ENCODE peak calls at places on chromosomes 4 and X, in four cellular contexts. One of them, this sample, is unnamed.

GRCh38 chr4:6009452-6009851 is 8.8 kb downstream of the C4orf50 start:
- DNase-seq in SK-N-SH: no peak
- DNase-seq in HepG2: no peak
- DNase-seq in GM12878: no peak
- DNase-seq in this sample: no peak

GRCh38 chrX:40130207-40130606 is 32.4 kb upstream of the BCOR start:
- DNase-seq in SK-N-SH: no peak
- DNase-seq in HepG2: no peak
- DNase-seq in GM12878: no peak
- DNase-seq in this sample: peak; percentile 37

GRCh38 chr4:67980512-67980911 is 17.2 kb upstream of the TMPRSS11A start:
- DNase-seq in SK-N-SH: no peak
- DNase-seq in HepG2: no peak
- DNase-seq in GM12878: no peak
- DNase-seq in this sample: no peak

GRCh38 chr4:8270418-8270771 is 841 bp downstream of the HTRA3 start:
- DNase-seq in HepG2: no peak
- DNase-seq in SK-N-SH: no peak
- DNase-seq in GM12878: no peak
- DNase-seq in this sample: no peak

GRCh38 chr4:40980318-40980883 is 230.6 kb downstream of the NSUN7 start:
- DNase-seq in GM12878: no peak
- DNase-seq in SK-N-SH: no peak
- DNase-seq in HepG2: peak; percentile 20
- DNase-seq in this sample: no peak

GRCh38 chr4:55258152-55258863 is 87.7 kb upstream of the SRD5A3 start:
- DNase-seq in HepG2: no peak
- DNase-seq in GM12878: no peak
- DNase-seq in SK-N-SH: no peak
- DNase-seq in this sample: no peak

GRCh38 chr4:48991357-48991756 is 5.3 kb downstream of the CWH43 start:
- DNase-seq in SK-N-SH: no peak
- DNase-seq in GM12878: no peak
- DNase-seq in HepG2: no peak
- DNase-seq in this sample: no peak

GRCh38 chrX:34873500-34874225 is 68.9 kb upstream of the FAM47B start:
- DNase-seq in SK-N-SH: no peak
- DNase-seq in HepG2: no peak
- DNase-seq in GM12878: no peak
- DNase-seq in this sample: no peak

GRCh38 chrX:72131317-72132294 is at the start of gene RTL5:
- DNase-seq in SK-N-SH: peak; percentile 94
- DNase-seq in GM12878: no peak
- DNase-seq in HepG2: peak; percentile 1
- DNase-seq in this sample: peak; percentile 63

GRCh38 chrX:31228909-31229308 is 157.1 kb upstream of the FTHL17 start:
- DNase-seq in SK-N-SH: no peak
- DNase-seq in GM12878: peak; percentile 69
- DNase-seq in HepG2: no peak
- DNase-seq in this sample: no peak

GRCh38 chr4:185730849-185731608 is 81.0 kb downstream of the SORBS2 start:
- DNase-seq in GM12878: no peak
- DNase-seq in HepG2: no peak
- DNase-seq in SK-N-SH: no peak
- DNase-seq in this sample: no peak

GRCh38 chr4:185305979-185306442 is 89.7 kb downstream of the LRP2BP start:
- DNase-seq in HepG2: no peak
- DNase-seq in SK-N-SH: no peak
- DNase-seq in GM12878: no peak
- DNase-seq in this sample: peak; percentile 83

GRCh38 chr4:186701273-186701672 is 22.4 kb downstream of the FAT1 start:
- DNase-seq in GM12878: no peak
- DNase-seq in SK-N-SH: no peak
- DNase-seq in HepG2: peak; percentile 62
- DNase-seq in this sample: no peak

GRCh38 chr4:119632216-119632615 is 3.6 kb upstream of the PDE5A start:
- DNase-seq in GM12878: no peak
- DNase-seq in HepG2: no peak
- DNase-seq in SK-N-SH: no peak
- DNase-seq in this sample: no peak

GRCh38 chr4:93396274-93396673 is 432.3 kb upstream of the ATOH1 start:
- DNase-seq in HepG2: no peak
- DNase-seq in GM12878: no peak
- DNase-seq in SK-N-SH: no peak
- DNase-seq in this sample: peak; percentile 36

GRCh38 chr4:157057187-157057586 is 18.8 kb upstream of the GLRB start:
- DNase-seq in HepG2: no peak
- DNase-seq in GM12878: no peak
- DNase-seq in SK-N-SH: no peak
- DNase-seq in this sample: no peak

GRCh38 chr4:15964159-15964558 is 1.2 kb upstream of the FGFBP2 start:
- DNase-seq in SK-N-SH: no peak
- DNase-seq in GM12878: no peak
- DNase-seq in HepG2: no peak
- DNase-seq in this sample: no peak

GRCh38 chr4:179225594-179225993 is 1783.4 kb upstream of the AGA start:
- DNase-seq in GM12878: no peak
- DNase-seq in HepG2: no peak
- DNase-seq in SK-N-SH: no peak
- DNase-seq in this sample: no peak

DNA sequence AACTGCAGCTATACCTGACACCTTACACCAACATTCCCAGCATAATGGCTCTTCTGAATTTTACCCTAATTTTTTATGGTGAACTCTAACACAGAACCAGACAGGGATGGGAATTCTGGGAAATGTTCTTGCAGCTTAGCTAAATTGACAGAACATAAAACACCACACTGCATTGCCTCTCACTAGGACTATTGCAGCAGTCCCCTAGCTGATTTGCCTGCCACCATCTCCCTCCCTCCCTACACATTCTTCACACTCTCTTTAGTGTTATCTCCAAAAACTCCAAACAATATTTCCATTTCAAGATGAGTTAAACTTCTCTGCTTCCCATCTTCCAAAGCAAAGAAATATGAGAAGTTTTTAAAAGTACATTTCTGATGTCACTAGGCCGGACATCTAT is 733.9 kb upstream of the INTU start:
- DNase-seq in GM12878: no peak
- DNase-seq in SK-N-SH: no peak
- DNase-seq in HepG2: no peak
- DNase-seq in this sample: no peak
- H3K9ac ChIP-seq in GM12878: no peak overlapping the region
- H3K9ac ChIP-seq in SK-N-SH: no peak overlapping the region
- H3K9ac ChIP-seq in HepG2: no peak overlapping the region
- H3K9ac ChIP-seq in this sample: no peak overlapping the region

DNA sequence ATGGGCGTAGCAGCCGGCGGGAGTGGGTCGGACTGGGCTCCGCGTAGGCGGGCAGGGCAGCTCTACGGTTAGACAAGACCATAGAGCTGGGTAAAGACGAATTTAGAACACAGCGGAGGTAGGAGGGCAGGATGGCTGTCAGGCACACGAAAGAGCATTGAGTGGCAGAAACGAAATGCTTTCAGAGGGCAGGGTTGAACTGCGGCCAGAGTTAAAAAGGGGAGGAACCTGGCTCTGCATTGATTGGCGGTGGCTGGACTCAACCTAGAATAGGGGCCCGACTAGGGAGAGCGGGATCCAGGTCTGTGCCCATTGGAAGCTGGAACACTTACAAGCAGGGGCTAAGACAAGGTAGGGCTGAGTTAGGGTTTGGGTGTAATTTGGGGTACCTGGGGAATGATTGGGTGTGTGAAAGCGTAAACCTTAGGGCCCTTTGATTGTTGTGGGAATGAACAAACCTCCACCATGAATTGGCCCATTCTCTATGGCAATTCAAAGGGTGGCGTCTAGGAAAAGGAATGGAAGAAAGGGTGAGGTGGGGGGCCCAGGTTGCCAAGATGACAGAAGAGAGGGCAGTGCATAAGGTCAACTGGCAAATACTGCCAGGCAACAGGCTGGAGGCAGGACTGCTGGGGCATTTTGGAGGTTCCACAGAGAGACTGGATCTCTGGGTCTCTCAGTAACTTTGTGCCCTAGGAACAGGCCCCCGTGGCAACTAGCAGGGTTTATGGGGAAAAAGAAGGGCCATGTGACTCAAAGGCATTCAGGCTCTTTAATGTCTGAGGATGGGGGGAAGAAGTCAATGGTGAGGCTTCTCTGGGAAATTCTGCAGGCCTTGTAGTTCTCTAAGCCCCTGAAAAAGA is 911 bp upstream of the ELK1 start:
- DNase-seq in HepG2: no peak
- DNase-seq in SK-N-SH: no peak
- DNase-seq in GM12878: no peak
- DNase-seq in this sample: no peak
- TF ChIP-seq REST in HepG2: no peak
- TF ChIP-seq REST in SK-N-SH: no peak
- TF ChIP-seq REST in GM12878: no peak
- TF ChIP-seq REST in this sample: no peak

GRCh38 chr4:17810260-17811077 is at the start of the genes DCAF16 and NCAPG:
- DNase-seq in SK-N-SH: peak; percentile 96
- DNase-seq in HepG2: peak; percentile 98
- DNase-seq in GM12878: peak; percentile 98
- DNase-seq in this sample: peak; percentile 98

GRCh38 chr4:17814140-17814539 is 3.4 kb downstream of the NCAPG start:
- DNase-seq in SK-N-SH: no peak
- DNase-seq in HepG2: no peak
- DNase-seq in GM12878: no peak
- DNase-seq in this sample: no peak

GRCh38 chr4:17812125-17812524 is 1.3 kb downstream of the NCAPG start:
- DNase-seq in HepG2: no peak
- DNase-seq in GM12878: no peak
- DNase-seq in SK-N-SH: no peak
- DNase-seq in this sample: no peak

GRCh38 chr4:17811078-17811603 is 362 bp downstream of the NCAPG start:
- DNase-seq in GM12878: no peak
- DNase-seq in SK-N-SH: no peak
- DNase-seq in HepG2: no peak
- DNase-seq in this sample: no peak

GRCh38 chr4:17812801-17813200 is 2.0 kb downstream of the NCAPG start:
- DNase-seq in GM12878: no peak
- DNase-seq in SK-N-SH: no peak
- DNase-seq in HepG2: no peak
- DNase-seq in this sample: no peak
- H3K9ac ChIP-seq in GM12878: peak overlapping the region; percentile 82
- H3K9ac ChIP-seq in SK-N-SH: peak overlapping the region; percentile 73
- H3K9ac ChIP-seq in HepG2: peak overlapping the region; percentile 10
- H3K9ac ChIP-seq in this sample: peak overlapping the region; percentile 98

GRCh38 chr4:99574530-99575314 is at the start of gene MTTP:
- DNase-seq in HepG2: peak; percentile 67
- DNase-seq in GM12878: no peak
- DNase-seq in SK-N-SH: no peak
- DNase-seq in this sample: no peak
- TF ChIP-seq REST in HepG2: no peak
- TF ChIP-seq REST in GM12878: no peak
- TF ChIP-seq REST in SK-N-SH: no peak
- TF ChIP-seq REST in this sample: no peak

DNA sequence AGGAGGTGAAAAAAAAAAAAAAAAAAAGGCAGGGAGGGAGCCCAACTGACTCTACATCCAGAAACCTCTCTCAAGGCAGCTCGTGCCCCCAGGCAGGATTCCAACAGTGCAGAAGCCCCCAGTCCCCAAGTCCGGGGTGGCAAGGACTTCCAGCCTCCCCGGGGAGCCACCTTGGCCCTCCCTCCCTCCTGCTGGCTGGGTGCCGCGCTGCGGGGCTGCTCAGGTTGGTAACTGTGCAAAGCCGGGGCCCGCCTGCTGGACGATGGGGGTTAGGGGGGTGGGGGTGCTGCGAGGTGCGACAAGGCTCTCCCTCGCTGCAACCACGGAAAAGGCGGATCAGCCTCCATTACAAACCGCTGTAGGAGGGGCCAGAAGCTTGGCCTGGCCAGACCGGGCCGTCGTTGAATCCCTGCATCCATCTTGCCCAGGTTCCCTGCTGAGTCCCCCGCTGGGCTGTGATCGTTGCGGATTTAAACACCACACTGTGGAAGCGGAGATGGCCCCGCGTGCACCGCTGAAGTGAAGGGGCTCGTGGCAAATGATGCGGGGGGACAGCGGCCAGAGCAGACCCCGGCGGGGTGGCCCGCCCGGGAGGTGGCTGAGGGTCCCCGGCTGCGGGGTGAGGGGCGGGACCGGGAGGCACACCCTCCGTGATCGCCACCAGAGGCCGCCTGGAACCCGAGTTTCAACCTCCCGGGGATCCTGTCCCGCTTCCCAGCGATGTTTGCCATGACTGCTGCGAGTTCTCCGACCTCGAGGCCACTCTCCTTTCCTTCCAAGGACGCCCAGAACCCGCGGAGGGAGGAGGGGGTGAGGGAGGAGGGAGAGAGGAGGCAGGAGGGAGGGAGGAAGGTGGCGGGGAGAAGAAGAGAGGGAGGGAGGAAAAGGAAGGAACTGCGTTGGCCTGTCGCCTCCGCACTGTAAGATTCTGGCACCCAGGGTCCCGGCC is 58.0 kb upstream of the DDX3X start:
- DNase-seq in SK-N-SH: peak; percentile 93
- DNase-seq in HepG2: peak; percentile 21
- DNase-seq in GM12878: no peak
- DNase-seq in this sample: no peak
- H3K9ac ChIP-seq in SK-N-SH: peak overlapping the region; percentile 72
- H3K9ac ChIP-seq in HepG2: peak overlapping the region; percentile 29
- H3K9ac ChIP-seq in GM12878: peak overlapping the region; percentile 15
- H3K9ac ChIP-seq in this sample: peak overlapping the region; percentile 63

GRCh38 chr4:154030747-154031146 is 241.9 kb upstream of the SFRP2 start:
- DNase-seq in HepG2: no peak
- DNase-seq in SK-N-SH: no peak
- DNase-seq in GM12878: no peak
- DNase-seq in this sample: no peak
- TF ChIP-seq REST in HepG2: no peak
- TF ChIP-seq REST in SK-N-SH: no peak
- TF ChIP-seq REST in GM12878: no peak
- TF ChIP-seq REST in this sample: no peak

GRCh38 chr4:121760205-121760604 is 4.8 kb downstream of the SMIM43 start:
- DNase-seq in SK-N-SH: no peak
- DNase-seq in GM12878: no peak
- DNase-seq in HepG2: no peak
- DNase-seq in this sample: no peak

GRCh38 chr4:121765941-121766538 is 1.1 kb upstream of the SMIM43 start:
- DNase-seq in SK-N-SH: no peak
- DNase-seq in HepG2: no peak
- DNase-seq in GM12878: no peak
- DNase-seq in this sample: no peak

GRCh38 chr4:121765368-121765705 is 373 bp upstream of the SMIM43 start:
- DNase-seq in GM12878: no peak
- DNase-seq in HepG2: no peak
- DNase-seq in SK-N-SH: no peak
- DNase-seq in this sample: no peak

GRCh38 chr4:121764702-121765367 is at the start of gene SMIM43:
- DNase-seq in GM12878: no peak
- DNase-seq in HepG2: no peak
- DNase-seq in SK-N-SH: peak; percentile 32
- DNase-seq in this sample: no peak

DNA sequence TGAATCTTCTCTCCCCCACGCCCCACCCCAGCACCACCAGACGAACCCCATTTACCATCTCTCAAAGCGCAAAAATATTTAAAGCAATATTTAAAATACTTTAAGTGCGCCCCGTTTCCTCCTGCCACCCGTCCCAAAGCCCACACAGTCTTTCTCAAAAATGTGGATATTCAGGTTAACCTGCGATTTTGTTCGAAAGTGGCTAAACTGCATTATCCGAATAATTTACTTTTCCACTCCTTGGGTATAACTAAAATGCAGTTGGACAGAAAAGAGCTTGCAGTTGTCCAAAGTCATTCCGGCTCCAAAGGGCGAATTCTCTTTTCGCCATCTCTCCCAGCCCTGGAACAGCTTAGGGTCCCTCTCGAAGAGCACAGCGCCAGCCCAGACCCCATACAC is 662 bp downstream of the SMIM43 start:
- DNase-seq in GM12878: no peak
- DNase-seq in HepG2: no peak
- DNase-seq in SK-N-SH: no peak
- DNase-seq in this sample: no peak
- H3K9ac ChIP-seq in GM12878: no peak overlapping the region
- H3K9ac ChIP-seq in HepG2: no peak overlapping the region
- H3K9ac ChIP-seq in SK-N-SH: peak overlapping the region; percentile 58
- H3K9ac ChIP-seq in this sample: no peak overlapping the region